ENCODE peak calls at places on chromosome 10, in nine cellular contexts. E is psoas muscle; U is mesendoderm; G is tibial artery; Q is epithelial cell of esophagus; V is right lobe of liver; I is BJ; J is CD8-positive, alpha-beta T cell; O is mammary epithelial cell. P is an unnamed sample.
A peak's percentile ranks its signal among the peaks of the same experiment; 100 is the strongest.

GRCh38 chr10:50990568-50991495 is 83.5 kb upstream of the PRKG1 start:
- DNase-seq in E (peak; percentile 77), U (peak; percentile 41), G (peak; percentile 82), Q (peak; percentile 61), V (no peak), I (peak; percentile 55), J (no peak), O (no peak), P (peak; percentile 49)

GRCh38 chr10:125016611-125017202 is 74.8 kb downstream of the ZRANB1 start:
- DNase-seq in E (peak; percentile 89), U (no peak), G (peak; percentile 92), Q (no peak), V (no peak), I (no peak), J (no peak), O (no peak), P (peak; percentile 72)

GRCh38 chr10:120961720-120962259 is 110.6 kb downstream of the WDR11 start:
- DNase-seq in E (no peak), U (no peak), G (no peak), Q (no peak), V (no peak), I (no peak), J (no peak), O (no peak), P (no peak)

GRCh38 chr10:59098387-59098786 is 78.1 kb upstream of the PHYHIPL start:
- DNase-seq in E (no peak), U (no peak), G (no peak), Q (peak; percentile 47), V (no peak), I (peak; percentile 35), J (no peak), O (no peak), P (peak; percentile 41)

GRCh38 chr10:63703113-63703670 is 182.0 kb downstream of the REEP3 start:
- DNase-seq in E (no peak), U (peak; percentile 66), G (no peak), Q (peak; percentile 18), V (no peak), I (no peak), J (no peak), O (no peak), P (no peak)

GRCh38 chr10:110083884-110084283 is 76.1 kb downstream of the ADD3 start:
- DNase-seq in E (no peak), U (no peak), G (no peak), Q (peak; percentile 29), V (no peak), I (no peak), J (no peak), O (peak; percentile 7), P (no peak)

GRCh38 chr10:126111562-126111961 is 215.2 kb downstream of the FANK1 start:
- DNase-seq in E (no peak), U (no peak), G (no peak), Q (no peak), V (no peak), I (no peak), J (no peak), O (no peak), P (no peak)

GRCh38 chr10:59578013-59578412 is 131.6 kb downstream of the SLC16A9 start:
- DNase-seq in E (no peak), U (no peak), G (no peak), Q (no peak), V (no peak), I (no peak), J (no peak), O (no peak), P (no peak)

DNA sequence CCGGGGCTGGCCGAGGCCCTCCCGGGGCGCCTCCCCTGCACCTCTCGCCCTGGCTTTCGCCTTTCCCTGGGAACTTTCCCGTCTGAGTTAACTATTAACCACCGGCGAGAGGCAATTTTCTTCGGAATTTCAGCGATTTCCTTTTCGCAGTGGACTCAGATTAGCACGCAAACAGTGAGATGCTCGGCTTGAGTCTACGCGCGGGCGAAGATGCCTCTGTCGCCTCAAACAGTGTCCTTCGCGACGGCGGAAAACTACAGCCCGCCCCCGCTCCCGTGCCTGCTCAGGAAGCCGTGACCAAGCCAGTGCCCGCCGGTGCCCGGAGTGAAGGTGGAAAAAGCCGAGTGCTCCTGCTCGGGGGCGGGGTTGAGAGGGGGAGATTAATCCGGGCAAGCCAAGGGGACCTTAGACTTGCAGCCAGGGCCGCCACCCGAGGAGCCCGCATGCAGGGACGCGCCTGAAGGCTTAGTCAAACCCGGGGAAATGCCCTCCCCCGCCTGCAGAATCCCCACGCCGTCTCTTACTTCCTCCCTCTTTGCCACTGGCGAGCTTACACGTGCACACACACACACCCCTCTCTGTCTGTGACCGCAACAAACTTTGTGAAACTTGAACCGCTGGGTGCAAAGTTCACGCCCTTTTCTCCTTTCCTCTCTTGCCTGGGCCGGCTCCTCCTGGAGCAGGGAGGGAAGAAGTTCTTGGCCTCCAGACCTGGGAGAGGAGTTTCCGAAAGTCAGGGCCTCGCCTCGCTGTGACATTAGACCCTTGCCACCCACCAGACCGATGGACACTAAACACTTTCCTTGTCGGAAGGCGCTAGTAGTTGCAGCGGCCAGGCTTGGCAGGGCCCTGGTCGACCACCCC is 14.4 kb upstream of the PAX2 start:
- DNase-seq in E (no peak), U (peak; percentile 58), G (no peak), Q (no peak), V (no peak), I (no peak), J (no peak), O (no peak), P (no peak)
- H3K4me3 ChIP-seq in E (peak overlapping the region; percentile 50), U (no peak overlapping the region), G (peak overlapping the region; percentile 35), Q (no peak overlapping the region), V (peak overlapping the region; percentile 21), I (peak overlapping the region; percentile 6), J (peak overlapping the region; percentile 41), O (peak overlapping the region; percentile 1), P (no peak overlapping the region)

DNA sequence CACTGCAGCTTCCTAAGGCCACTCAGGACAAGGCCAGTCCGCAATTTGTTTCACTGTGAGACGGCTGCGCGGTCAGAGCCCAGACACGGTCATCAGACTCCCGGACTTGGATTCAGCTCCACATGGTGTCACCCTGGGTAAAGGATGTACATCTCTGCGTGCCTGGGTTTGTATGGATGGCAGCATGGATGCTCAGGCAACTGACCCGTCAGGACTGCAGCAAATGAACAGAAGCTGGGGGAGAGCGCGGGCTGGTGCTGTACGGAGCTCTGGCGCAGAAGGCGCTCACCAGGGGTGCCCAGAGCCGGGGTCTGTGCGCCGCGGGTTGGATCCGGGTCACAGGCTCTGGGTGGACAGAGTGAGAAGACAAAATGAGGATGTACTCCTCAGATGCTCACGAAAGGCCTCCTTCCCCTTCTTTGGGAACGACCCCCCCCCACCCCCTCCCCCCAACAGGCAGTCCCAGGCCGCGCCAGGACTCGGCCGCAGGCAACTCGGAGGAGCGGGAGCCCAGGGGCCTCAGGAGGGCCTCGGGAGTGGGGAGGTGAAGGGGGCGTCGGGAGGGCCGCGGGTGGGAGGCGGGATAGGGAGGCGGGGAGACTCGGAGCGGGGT is 92.4 kb downstream of the CXCL12 start:
- DNase-seq in E (no peak), U (peak; percentile 40), G (no peak), Q (no peak), V (no peak), I (no peak), J (no peak), O (no peak), P (no peak)
- H3K4me3 ChIP-seq in E (no peak overlapping the region), U (no peak overlapping the region), G (no peak overlapping the region), Q (no peak overlapping the region), V (no peak overlapping the region), I (no peak overlapping the region), J (no peak overlapping the region), O (no peak overlapping the region), P (no peak overlapping the region)

GRCh38 chr10:34962866-34963265 is 127.3 kb downstream of the CUL2 start:
- DNase-seq in E (no peak), U (no peak), G (no peak), Q (no peak), V (no peak), I (no peak), J (no peak), O (no peak), P (no peak)

GRCh38 chr10:34969171-34969570 is 121.0 kb downstream of the CUL2 start:
- DNase-seq in E (no peak), U (no peak), G (no peak), Q (no peak), V (no peak), I (no peak), J (no peak), O (no peak), P (no peak)

GRCh38 chr10:34964166-34964800 is 125.9 kb downstream of the CUL2 start:
- DNase-seq in E (no peak), U (no peak), G (peak; percentile 15), Q (no peak), V (no peak), I (no peak), J (no peak), O (no peak), P (no peak)

GRCh38 chr10:34966440-34966839 is 123.7 kb downstream of the CUL2 start:
- DNase-seq in E (no peak), U (no peak), G (peak; percentile 1), Q (peak; percentile 50), V (no peak), I (no peak), J (no peak), O (no peak), P (no peak)

DNA sequence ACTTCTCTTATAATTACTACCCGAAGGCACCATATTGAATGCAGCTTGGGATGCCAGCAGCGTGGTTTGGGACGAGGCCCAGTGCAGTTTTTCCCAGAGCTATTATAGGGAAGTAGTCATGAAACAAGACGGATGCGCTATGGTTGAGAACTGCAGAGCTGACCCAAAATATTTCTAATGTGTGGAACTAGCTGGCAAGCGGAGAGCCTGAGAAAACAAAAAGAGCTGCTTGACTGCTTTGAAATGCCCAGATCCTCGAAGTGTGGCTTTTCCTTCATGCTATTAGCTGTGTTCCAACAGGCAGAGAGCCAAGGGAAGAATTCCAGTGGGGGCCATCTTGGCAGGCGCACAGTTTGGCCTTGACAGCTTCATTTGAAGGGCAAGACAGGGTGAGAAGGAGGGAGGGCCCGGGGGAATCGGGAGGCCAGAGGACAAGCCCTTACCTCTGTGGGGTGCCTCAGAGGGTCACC is 122.7 kb downstream of the CUL2 start:
- DNase-seq in E (peak; percentile 56), U (no peak), G (peak; percentile 65), Q (no peak), V (no peak), I (no peak), J (no peak), O (no peak), P (peak; percentile 34)
- H3K4me3 ChIP-seq in E (no peak overlapping the region), U (no peak overlapping the region), G (peak overlapping the region; percentile 13), Q (no peak overlapping the region), V (no peak overlapping the region), I (no peak overlapping the region), J (no peak overlapping the region), O (no peak overlapping the region), P (no peak overlapping the region)

GRCh38 chr10:6200588-6201510 is 1.9 kb upstream of the PFKFB3 start:
- DNase-seq in E (peak; percentile 85), U (peak; percentile 32), G (peak; percentile 82), Q (peak; percentile 30), V (peak; percentile 58), I (no peak), J (peak; percentile 36), O (peak; percentile 24), P (peak; percentile 47)

GRCh38 chr10:6202684-6203330 is at the start of gene PFKFB3:
- DNase-seq in E (peak; percentile 98), U (peak; percentile 97), G (peak; percentile 97), Q (peak; percentile 95), V (peak; percentile 98), I (no peak), J (peak; percentile 96), O (peak; percentile 92), P (peak; percentile 94)

GRCh38 chr10:6201511-6201975 is 1.2 kb upstream of the PFKFB3 start:
- DNase-seq in E (peak; percentile 90), U (peak; percentile 51), G (peak; percentile 92), Q (peak; percentile 82), V (peak; percentile 91), I (no peak), J (peak; percentile 84), O (peak; percentile 74), P (peak; percentile 57)

GRCh38 chr10:6203331-6204062 is 765 bp downstream of the PFKFB3 start:
- DNase-seq in E (peak; percentile 77), U (peak; percentile 71), G (peak; percentile 76), Q (peak; percentile 57), V (peak; percentile 76), I (no peak), J (peak; percentile 61), O (peak; percentile 50), P (peak; percentile 38)

GRCh38 chr10:6202098-6202683 is 541 bp upstream of the PFKFB3 start:
- DNase-seq in E (no peak), U (no peak), G (peak; percentile 77), Q (no peak), V (peak; percentile 45), I (no peak), J (no peak), O (peak; percentile 5), P (no peak)
- H3K4me3 ChIP-seq in E (peak overlapping the region; percentile 92), U (no peak overlapping the region), G (peak overlapping the region; percentile 89), Q (peak overlapping the region; percentile 40), V (peak overlapping the region; percentile 84), I (peak overlapping the region; percentile 43), J (peak overlapping the region; percentile 54), O (peak overlapping the region; percentile 33), P (peak overlapping the region; percentile 64)

P was measured in uterus.